ENCODE peak calls at places on chromosomes 13 and 19, in six cellular contexts. I is activated CD4-positive, alpha-beta T cell treated with anti-CD3 and anti-CD28 coated beads, Interleukin-2, amount 10 ng/mL, durations not matched to agents 7 days and 5 days; U is cardiac fibroblast; H is IMR-90; G is ovary; R is activated CD8-positive, alpha-beta memory T cell treated with anti-CD3 and anti-CD28 coated beads for 24 hours. J is an unnamed sample.
A peak's percentile ranks its signal among the peaks of the same experiment; 100 is the strongest.

GRCh38 chr19:30288957-30289735 is 83.0 kb upstream of the ZNF536 start:
- DNase-seq in U (no peak), G (no peak), R (no peak), I (no peak), H (no peak), J (no peak)

GRCh38 chr19:1245468-1245867 is 2.9 kb upstream of the MIDN start:
- DNase-seq in U (no peak), G (peak; percentile 61), R (no peak), H (no peak), I (no peak), J (no peak)

GRCh38 chr13:102040812-102041211 is 361.0 kb downstream of the FGF14 start:
- DNase-seq in G (no peak), I (no peak), R (no peak), H (no peak), U (no peak), J (no peak)

GRCh38 chr19:18507727-18508440 is 14.0 kb downstream of the ELL start:
- DNase-seq in H (peak; percentile 39), I (no peak), U (peak; percentile 46), G (no peak), R (no peak), J (no peak)

GRCh38 chr19:2619076-2619475 is 83.4 kb downstream of the GNG7 start:
- DNase-seq in U (no peak), R (no peak), G (no peak), I (no peak), H (no peak), J (no peak)

GRCh38 chr19:3618144-3618810 is 8.3 kb downstream of the CACTIN start:
- DNase-seq in I (peak; percentile 47), H (peak; percentile 29), U (peak; percentile 60), R (peak; percentile 84), G (peak; percentile 77), J (no peak)

GRCh38 chr19:19074172-19074905 is 10.5 kb downstream of the SLC25A42 start:
- DNase-seq in G (no peak), I (no peak), U (no peak), H (no peak), R (no peak), J (no peak)

GRCh38 chr19:35348909-35349611 is 1.4 kb downstream of the FFAR1 start:
- DNase-seq in U (no peak), G (peak; percentile 86), R (peak; percentile 50), H (no peak), I (no peak), J (no peak)

GRCh38 chr19:10116085-10116865 is 3.4 kb downstream of the EIF3G start:
- DNase-seq in G (no peak), R (no peak), H (no peak), U (no peak), I (no peak), J (no peak)

GRCh38 chr13:24511824-24512207 is 762 bp downstream of the PARP4 start:
- DNase-seq in R (no peak), G (no peak), H (no peak), I (no peak), U (no peak), J (peak; percentile 90)

J was measured in KG1.